ENCODE peak calls at places on chromosomes 1 and 21, in five cellular contexts. One of them, this sample, is unnamed.

GRCh38 chr1:10941891-10942541 is 70.4 kb upstream of the TARDBP start:
- DNase-seq in IMR-90: no peak
- DNase-seq in activated CD8-positive, alpha-beta memory T cell treated with anti-CD3 and anti-CD28 coated beads for 48 hours: peak
- DNase-seq in Right ventricle myocardium inferior: no peak
- DNase-seq in EL: peak
- DNase-seq in this sample: peak

GRCh38 chr21:25572895-25573310 is 34.4 kb downstream of the MRPL39 start:
- DNase-seq in Right ventricle myocardium inferior: no peak
- DNase-seq in EL: no peak
- DNase-seq in activated CD8-positive, alpha-beta memory T cell treated with anti-CD3 and anti-CD28 coated beads for 48 hours: no peak
- DNase-seq in IMR-90: peak
- DNase-seq in this sample: no peak

GRCh38 chr1:97745912-97746311 is 174.9 kb downstream of the DPYD start:
- DNase-seq in IMR-90: peak
- DNase-seq in activated CD8-positive, alpha-beta memory T cell treated with anti-CD3 and anti-CD28 coated beads for 48 hours: no peak
- DNase-seq in Right ventricle myocardium inferior: no peak
- DNase-seq in EL: peak
- DNase-seq in this sample: peak

GRCh38 chr1:100734716-100735115 is 15.2 kb downstream of the VCAM1 start:
- DNase-seq in Right ventricle myocardium inferior: no peak
- DNase-seq in activated CD8-positive, alpha-beta memory T cell treated with anti-CD3 and anti-CD28 coated beads for 48 hours: no peak
- DNase-seq in IMR-90: peak
- DNase-seq in EL: peak
- DNase-seq in this sample: peak

GRCh38 chr1:211951856-211952255 is 83.5 kb downstream of the INTS7 start:
- DNase-seq in Right ventricle myocardium inferior: no peak
- DNase-seq in EL: peak
- DNase-seq in IMR-90: peak
- DNase-seq in activated CD8-positive, alpha-beta memory T cell treated with anti-CD3 and anti-CD28 coated beads for 48 hours: no peak
- DNase-seq in this sample: peak

GRCh38 chr1:197736689-197737088 is 38.6 kb downstream of the DENND1B start:
- DNase-seq in activated CD8-positive, alpha-beta memory T cell treated with anti-CD3 and anti-CD28 coated beads for 48 hours: no peak
- DNase-seq in Right ventricle myocardium inferior: no peak
- DNase-seq in IMR-90: peak
- DNase-seq in EL: peak
- DNase-seq in this sample: peak

GRCh38 chr1:94121411-94121821 is 468 bp upstream of the ABCA4 start:
- DNase-seq in activated CD8-positive, alpha-beta memory T cell treated with anti-CD3 and anti-CD28 coated beads for 48 hours: no peak
- DNase-seq in EL: no peak
- DNase-seq in IMR-90: no peak
- DNase-seq in Right ventricle myocardium inferior: no peak
- DNase-seq in this sample: no peak

GRCh38 chr1:2386636-2387611 is 4.4 kb downstream of the MORN1 start:
- DNase-seq in EL: no peak
- DNase-seq in Right ventricle myocardium inferior: peak
- DNase-seq in IMR-90: no peak
- DNase-seq in activated CD8-positive, alpha-beta memory T cell treated with anti-CD3 and anti-CD28 coated beads for 48 hours: no peak
- DNase-seq in this sample: no peak

GRCh38 chr21:45443595-45444181 is 38.7 kb downstream of the COL18A1 start:
- DNase-seq in Right ventricle myocardium inferior: peak
- DNase-seq in activated CD8-positive, alpha-beta memory T cell treated with anti-CD3 and anti-CD28 coated beads for 48 hours: no peak
- DNase-seq in IMR-90: no peak
- DNase-seq in EL: no peak
- DNase-seq in this sample: no peak

GRCh38 chr1:205630241-205630640 is 1.6 kb downstream of the ELK4 start:
- DNase-seq in activated CD8-positive, alpha-beta memory T cell treated with anti-CD3 and anti-CD28 coated beads for 48 hours: no peak
- DNase-seq in EL: peak
- DNase-seq in Right ventricle myocardium inferior: no peak
- DNase-seq in IMR-90: peak
- DNase-seq in this sample: peak

GRCh38 chr21:27776925-27777553 is 810.2 kb upstream of the ADAMTS5 start:
- DNase-seq in activated CD8-positive, alpha-beta memory T cell treated with anti-CD3 and anti-CD28 coated beads for 48 hours: no peak
- DNase-seq in Right ventricle myocardium inferior: no peak
- DNase-seq in EL: no peak
- DNase-seq in IMR-90: no peak
- DNase-seq in this sample: peak

GRCh38 chr1:210384625-210385024 is 55.9 kb downstream of the HHAT start:
- DNase-seq in Right ventricle myocardium inferior: no peak
- DNase-seq in EL: peak
- DNase-seq in IMR-90: peak
- DNase-seq in activated CD8-positive, alpha-beta memory T cell treated with anti-CD3 and anti-CD28 coated beads for 48 hours: no peak
- DNase-seq in this sample: peak

GRCh38 chr1:8377382-8377928 is 59.5 kb downstream of the SLC45A1 start:
- DNase-seq in activated CD8-positive, alpha-beta memory T cell treated with anti-CD3 and anti-CD28 coated beads for 48 hours: no peak
- DNase-seq in Right ventricle myocardium inferior: no peak
- DNase-seq in IMR-90: no peak
- DNase-seq in EL: no peak
- DNase-seq in this sample: no peak

GRCh38 chr1:51313268-51313852 is 17.0 kb downstream of the TTC39A start:
- DNase-seq in EL: peak
- DNase-seq in IMR-90: no peak
- DNase-seq in Right ventricle myocardium inferior: no peak
- DNase-seq in activated CD8-positive, alpha-beta memory T cell treated with anti-CD3 and anti-CD28 coated beads for 48 hours: no peak
- DNase-seq in this sample: peak

GRCh38 chr1:161074676-161075368 is 5.1 kb upstream of the ARHGAP30 start:
- DNase-seq in activated CD8-positive, alpha-beta memory T cell treated with anti-CD3 and anti-CD28 coated beads for 48 hours: no peak
- DNase-seq in EL: no peak
- DNase-seq in Right ventricle myocardium inferior: no peak
- DNase-seq in IMR-90: no peak
- DNase-seq in this sample: no peak